ENCODE peak calls at places on chromosomes 4 and X, in five cellular contexts. A, H, E, L and M are unnamed samples.

GRCh38 chr4:2363056-2363719 is 55.3 kb downstream of the ZFYVE28 start:
- DNase-seq in A (no peak), H (peak), E (peak), L (no peak), M (no peak)

GRCh38 chrX:96721398-96721797 is 36.8 kb downstream of the DIAPH2 start:
- DNase-seq in A (no peak), H (no peak), E (no peak), L (peak), M (no peak)

GRCh38 chr4:145557720-145558119 is 61.5 kb upstream of the MMAA start:
- DNase-seq in A (peak), H (no peak), E (peak), L (peak), M (peak)

GRCh38 chr4:71498624-71499023 is 159.8 kb downstream of the SLC4A4 start:
- DNase-seq in A (no peak), H (no peak), E (no peak), L (peak), M (no peak)

GRCh38 chr4:6362896-6363295 is 93.2 kb downstream of the WFS1 start:
- DNase-seq in A (no peak), H (no peak), E (no peak), L (peak), M (no peak)

GRCh38 chr4:168019019-168019651 is 73.2 kb upstream of the ANXA10 start:
- DNase-seq in A (no peak), H (no peak), E (no peak), L (peak), M (peak)

GRCh38 chr4:85423414-85423813 is 51.5 kb upstream of the ARHGAP24 start:
- DNase-seq in A (no peak), H (no peak), E (no peak), L (no peak), M (no peak)

GRCh38 chr4:48342559-48342878 is 1.2 kb downstream of the SLAIN2 start:
- DNase-seq in A (no peak), H (no peak), E (no peak), L (no peak), M (no peak)

GRCh38 chr4:73976716-73977115 is 5.1 kb downstream of the PF4 start:
- DNase-seq in A (peak), H (no peak), E (no peak), L (peak), M (no peak)

GRCh38 chr4:128159967-128160366 is 98.9 kb downstream of the LARP1B start:
- DNase-seq in A (no peak), H (no peak), E (no peak), L (peak), M (no peak)

GRCh38 chr4:1509366-1509765 is 103.1 kb upstream of the NKX1-1 start:
- DNase-seq in A (no peak), H (peak), E (peak), L (no peak), M (no peak)

GRCh38 chrX:16786791-16787735 is 797 bp downstream of the TXLNG start:
- DNase-seq in A (no peak), H (peak), E (peak), L (no peak), M (no peak)

GRCh38 chrX:109710181-109710580 is 22.9 kb downstream of the ACSL4 start:
- DNase-seq in A (no peak), H (no peak), E (no peak), L (peak), M (no peak)

GRCh38 chr4:177235026-177235425 is 74.6 kb upstream of the NEIL3 start:
- DNase-seq in A (no peak), H (no peak), E (no peak), L (peak), M (no peak)

GRCh38 chr4:37767546-37767945 is 58.9 kb upstream of the PGM2 start:
- DNase-seq in A (no peak), H (peak), E (peak), L (peak), M (no peak)

GRCh38 chr4:153074501-153075255 is 129.6 kb upstream of the TRIM2 start:
- DNase-seq in A (no peak), H (no peak), E (no peak), L (no peak), M (no peak)

GRCh38 chr4:3111461-3111860 is 37.0 kb downstream of the HTT start:
- DNase-seq in A (no peak), H (no peak), E (no peak), L (peak), M (no peak)

GRCh38 chr4:61938250-61938846 is 738.2 kb downstream of the ADGRL3 start:
- DNase-seq in A (no peak), H (no peak), E (no peak), L (no peak), M (no peak)

GRCh38 chr4:31539279-31540074 is 819.3 kb downstream of the PCDH7 start:
- DNase-seq in A (peak), H (no peak), E (no peak), L (no peak), M (no peak)

GRCh38 chr4:113222431-113222979 is 173.1 kb downstream of the ANK2 start:
- DNase-seq in A (no peak), H (no peak), E (no peak), L (peak), M (peak)

GRCh38 chrX:129959493-129959832 is 23.0 kb upstream of the BCORL1 start:
- DNase-seq in A (no peak), H (no peak), E (no peak), L (peak), M (no peak)

GRCh38 chr4:26178874-26179273 is 141.9 kb upstream of the RBPJ start:
- DNase-seq in A (no peak), H (no peak), E (peak), L (no peak), M (no peak)

GRCh38 chrX:35842657-35843056 is 44.5 kb downstream of the MAGEB16 start:
- DNase-seq in A (no peak), H (no peak), E (no peak), L (no peak), M (no peak)

GRCh38 chr4:84985952-84986351 is 19.5 kb upstream of the WDFY3 start:
- DNase-seq in A (no peak), H (no peak), E (no peak), L (peak), M (no peak)

GRCh38 chr4:187478292-187479205 is 517.0 kb upstream of the ZFP42 start:
- DNase-seq in A (peak), H (no peak), E (no peak), L (peak), M (peak)

GRCh38 chrX:47619486-47620302 is at the start of gene SYN1:
- DNase-seq in A (peak), H (peak), E (peak), L (peak), M (peak)
- H3K4me3 ChIP-seq in A (peak), H (peak), E (peak), L (peak), M (peak)

DNA sequence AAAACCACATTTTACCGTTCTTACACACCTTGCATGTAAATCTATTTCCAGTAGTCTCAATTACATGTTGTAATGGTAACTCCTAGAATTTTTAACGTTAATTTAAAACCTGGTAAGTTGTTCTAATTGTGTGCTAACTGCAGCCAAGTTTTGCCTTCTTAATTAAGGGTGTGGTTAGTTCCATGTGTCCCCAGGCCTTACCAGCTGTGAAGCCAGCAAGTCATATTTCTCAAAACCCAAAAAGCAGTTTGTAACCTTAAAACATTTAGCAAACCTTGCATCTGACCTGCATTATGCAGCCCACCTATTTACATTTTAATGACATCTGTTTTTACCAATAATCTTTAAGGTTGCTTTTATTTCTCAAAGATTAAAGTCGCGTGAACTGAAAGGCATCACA is 18.4 kb upstream of the FAM47E start:
- DNase-seq in A (no peak), H (no peak), E (no peak), L (no peak), M (no peak)
- H3K4me3 ChIP-seq in A (no peak), H (peak), E (no peak), L (no peak), M (no peak)

DNA sequence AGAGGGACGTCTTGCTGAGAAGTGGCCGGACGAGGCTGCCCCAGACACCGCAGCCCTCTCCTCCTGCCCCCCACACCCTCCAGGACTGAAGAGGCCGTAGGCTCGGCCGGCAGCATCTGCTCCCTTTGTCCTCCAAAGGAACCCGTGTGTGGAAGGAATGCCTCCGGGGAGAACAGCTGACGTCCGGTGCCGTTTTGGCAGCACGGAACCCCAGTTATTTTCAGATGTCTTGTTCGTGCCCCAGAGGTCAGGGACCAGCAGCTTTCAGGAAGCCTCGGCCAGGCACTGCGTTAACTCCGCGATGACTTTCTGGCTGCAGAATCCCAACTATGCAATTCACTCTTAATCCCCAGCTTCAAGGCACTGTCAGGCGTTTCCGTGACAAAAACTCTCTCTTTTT is 10.9 kb upstream of the PPP2R3B start:
- DNase-seq in A (peak), H (no peak), E (no peak), L (peak), M (no peak)
- H3K4me3 ChIP-seq in A (no peak), H (no peak), E (peak), L (no peak), M (no peak)

GRCh38 chr4:185535818-185536729 is 767 bp upstream of the PDLIM3 start:
- DNase-seq in A (no peak), H (no peak), E (peak), L (no peak), M (no peak)
- H3K4me3 ChIP-seq in A (peak), H (peak), E (peak), L (peak), M (peak)

GRCh38 chr4:15410750-15411149 is 17.1 kb upstream of the C1QTNF7 start:
- DNase-seq in A (no peak), H (no peak), E (no peak), L (no peak), M (no peak)
- H3K4me3 ChIP-seq in A (no peak), H (no peak), E (no peak), L (no peak), M (no peak)